ENCODE peak calls at places on chromosome 5, in nine cellular contexts. One of them, this sample, is unnamed.

GRCh38 chr5:136006164-136006563 is 22.6 kb upstream of the TGFBI start:
- DNase-seq in DND-41: no peak
- DNase-seq in keratinocyte: no peak
- DNase-seq in heart left ventricle: no peak
- DNase-seq in neuronal stem cell: no peak
- DNase-seq in stomach: no peak
- DNase-seq in thoracic aorta: no peak
- DNase-seq in GM23338: no peak
- DNase-seq in CD8-positive, alpha-beta T cell: no peak
- DNase-seq in this sample: no peak

GRCh38 chr5:126137771-126138474 is 285.3 kb upstream of the GRAMD2B start:
- DNase-seq in DND-41: no peak
- DNase-seq in keratinocyte: no peak
- DNase-seq in heart left ventricle: no peak
- DNase-seq in neuronal stem cell: no peak
- DNase-seq in stomach: no peak
- DNase-seq in thoracic aorta: no peak
- DNase-seq in GM23338: no peak
- DNase-seq in CD8-positive, alpha-beta T cell: no peak
- DNase-seq in this sample: no peak

GRCh38 chr5:92886751-92887150 is 694.3 kb downstream of the NR2F1-AS1 start:
- DNase-seq in DND-41: no peak
- DNase-seq in keratinocyte: no peak
- DNase-seq in heart left ventricle: no peak
- DNase-seq in neuronal stem cell: no peak
- DNase-seq in stomach: no peak
- DNase-seq in thoracic aorta: no peak
- DNase-seq in GM23338: no peak
- DNase-seq in CD8-positive, alpha-beta T cell: no peak
- DNase-seq in this sample: no peak

GRCh38 chr5:83360573-83360972 is 111.0 kb upstream of the VCAN start:
- DNase-seq in DND-41: no peak
- DNase-seq in keratinocyte: no peak
- DNase-seq in heart left ventricle: no peak
- DNase-seq in neuronal stem cell: no peak
- DNase-seq in stomach: no peak
- DNase-seq in thoracic aorta: no peak
- DNase-seq in GM23338: no peak
- DNase-seq in CD8-positive, alpha-beta T cell: no peak
- DNase-seq in this sample: no peak

GRCh38 chr5:157046041-157046440 is 12.9 kb downstream of the HAVCR1 start:
- DNase-seq in DND-41: no peak
- DNase-seq in keratinocyte: no peak
- DNase-seq in heart left ventricle: peak; percentile 45
- DNase-seq in neuronal stem cell: no peak
- DNase-seq in stomach: peak; percentile 39
- DNase-seq in thoracic aorta: no peak
- DNase-seq in GM23338: no peak
- DNase-seq in CD8-positive, alpha-beta T cell: no peak
- DNase-seq in this sample: no peak

GRCh38 chr5:150487199-150488061 is 20.5 kb upstream of the NDST1 start:
- DNase-seq in DND-41: no peak
- DNase-seq in keratinocyte: no peak
- DNase-seq in heart left ventricle: no peak
- DNase-seq in neuronal stem cell: no peak
- DNase-seq in stomach: peak; percentile 44
- DNase-seq in thoracic aorta: no peak
- DNase-seq in GM23338: no peak
- DNase-seq in CD8-positive, alpha-beta T cell: no peak
- DNase-seq in this sample: peak; percentile 46

GRCh38 chr5:127536687-127537086 is 19.2 kb downstream of the PRRC1 start:
- DNase-seq in DND-41: no peak
- DNase-seq in keratinocyte: no peak
- DNase-seq in heart left ventricle: no peak
- DNase-seq in neuronal stem cell: no peak
- DNase-seq in stomach: no peak
- DNase-seq in thoracic aorta: no peak
- DNase-seq in GM23338: peak; percentile 28
- DNase-seq in CD8-positive, alpha-beta T cell: no peak
- DNase-seq in this sample: no peak

GRCh38 chr5:43772601-43773031 is 169.6 kb downstream of the NNT start:
- DNase-seq in DND-41: peak; percentile 29
- DNase-seq in keratinocyte: no peak
- DNase-seq in heart left ventricle: no peak
- DNase-seq in neuronal stem cell: no peak
- DNase-seq in stomach: no peak
- DNase-seq in thoracic aorta: no peak
- DNase-seq in GM23338: no peak
- DNase-seq in CD8-positive, alpha-beta T cell: no peak
- DNase-seq in this sample: no peak

GRCh38 chr5:161064800-161065199 is 212.8 kb upstream of the ATP10B start:
- DNase-seq in DND-41: no peak
- DNase-seq in keratinocyte: no peak
- DNase-seq in heart left ventricle: no peak
- DNase-seq in neuronal stem cell: no peak
- DNase-seq in stomach: no peak
- DNase-seq in thoracic aorta: no peak
- DNase-seq in GM23338: peak; percentile 4
- DNase-seq in CD8-positive, alpha-beta T cell: no peak
- DNase-seq in this sample: no peak

GRCh38 chr5:132754947-132755346 is 7.7 kb downstream of the CCNI2 start:
- DNase-seq in DND-41: peak; percentile 10
- DNase-seq in keratinocyte: no peak
- DNase-seq in heart left ventricle: no peak
- DNase-seq in neuronal stem cell: no peak
- DNase-seq in stomach: no peak
- DNase-seq in thoracic aorta: no peak
- DNase-seq in GM23338: peak; percentile 67
- DNase-seq in CD8-positive, alpha-beta T cell: no peak
- DNase-seq in this sample: no peak

GRCh38 chr5:147836439-147836838 is 5.0 kb upstream of the SPINK1 start:
- DNase-seq in DND-41: no peak
- DNase-seq in keratinocyte: no peak
- DNase-seq in heart left ventricle: no peak
- DNase-seq in neuronal stem cell: no peak
- DNase-seq in stomach: no peak
- DNase-seq in thoracic aorta: no peak
- DNase-seq in GM23338: no peak
- DNase-seq in CD8-positive, alpha-beta T cell: no peak
- DNase-seq in this sample: no peak

DNA sequence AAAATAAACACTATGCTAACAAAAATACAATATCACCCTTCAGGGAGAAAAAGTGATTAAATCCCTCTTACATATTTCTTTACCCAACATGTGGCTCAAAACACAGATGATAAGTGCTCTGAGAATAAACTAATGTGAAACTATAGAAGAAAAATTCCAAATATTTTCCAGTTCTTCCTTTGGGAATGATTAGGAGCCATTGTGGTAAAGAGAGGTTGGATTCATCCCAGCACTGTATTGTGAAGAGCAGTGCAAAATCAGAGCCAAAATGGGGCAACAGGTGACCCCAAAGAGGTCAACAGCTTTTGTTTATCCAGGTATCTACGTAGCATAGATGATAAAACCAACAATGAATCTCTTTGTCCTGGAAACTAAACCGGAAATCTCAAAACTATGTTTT is 120.5 kb upstream of the FST start:
- DNase-seq in DND-41: no peak
- DNase-seq in keratinocyte: no peak
- DNase-seq in heart left ventricle: no peak
- DNase-seq in neuronal stem cell: no peak
- DNase-seq in stomach: no peak
- DNase-seq in thoracic aorta: no peak
- DNase-seq in GM23338: no peak
- DNase-seq in CD8-positive, alpha-beta T cell: no peak
- DNase-seq in this sample: no peak
- H3K4me1 ChIP-seq in DND-41: no peaks in the 10 kb centered on the region
- H3K4me1 ChIP-seq in keratinocyte: peaks cover 66% of the 10 kb centered on the region
- H3K4me1 ChIP-seq in heart left ventricle: no peaks in the 10 kb centered on the region
- H3K4me1 ChIP-seq in neuronal stem cell: no peaks in the 10 kb centered on the region
- H3K4me1 ChIP-seq in stomach: no peaks in the 10 kb centered on the region
- H3K4me1 ChIP-seq in thoracic aorta: peaks cover 70% of the 10 kb centered on the region
- H3K4me1 ChIP-seq in GM23338: no peaks in the 10 kb centered on the region
- H3K4me1 ChIP-seq in CD8-positive, alpha-beta T cell: no peaks in the 10 kb centered on the region
- H3K4me1 ChIP-seq in this sample: no peaks in the 10 kb centered on the region

GRCh38 chr5:91311697-91312501 is 71.2 kb downstream of the ARRDC3 start:
- DNase-seq in DND-41: peak; percentile 83
- DNase-seq in keratinocyte: peak; percentile 26
- DNase-seq in heart left ventricle: peak; percentile 55
- DNase-seq in neuronal stem cell: no peak
- DNase-seq in stomach: peak; percentile 50
- DNase-seq in thoracic aorta: peak; percentile 80
- DNase-seq in GM23338: peak; percentile 28
- DNase-seq in CD8-positive, alpha-beta T cell: peak; percentile 30
- DNase-seq in this sample: peak; percentile 61
- H3K4me3 ChIP-seq in DND-41: no peak overlapping the region
- H3K4me3 ChIP-seq in keratinocyte: no peak overlapping the region
- H3K4me3 ChIP-seq in heart left ventricle: no peak overlapping the region
- H3K4me3 ChIP-seq in neuronal stem cell: peak overlapping the region; percentile 5
- H3K4me3 ChIP-seq in stomach: no peak overlapping the region
- H3K4me3 ChIP-seq in thoracic aorta: no peak overlapping the region
- H3K4me3 ChIP-seq in GM23338: no peak overlapping the region
- H3K4me3 ChIP-seq in CD8-positive, alpha-beta T cell: no peak overlapping the region
- H3K4me3 ChIP-seq in this sample: no peak overlapping the region

GRCh38 chr5:77170-77501 is 14.8 kb upstream of the PLEKHG4B start:
- DNase-seq in DND-41: no peak
- DNase-seq in keratinocyte: no peak
- DNase-seq in heart left ventricle: no peak
- DNase-seq in neuronal stem cell: no peak
- DNase-seq in stomach: no peak
- DNase-seq in thoracic aorta: no peak
- DNase-seq in GM23338: no peak
- DNase-seq in CD8-positive, alpha-beta T cell: no peak
- DNase-seq in this sample: no peak

GRCh38 chr5:76358-77169 is 15.4 kb upstream of the PLEKHG4B start:
- DNase-seq in DND-41: no peak
- DNase-seq in keratinocyte: no peak
- DNase-seq in heart left ventricle: no peak
- DNase-seq in neuronal stem cell: no peak
- DNase-seq in stomach: no peak
- DNase-seq in thoracic aorta: no peak
- DNase-seq in GM23338: no peak
- DNase-seq in CD8-positive, alpha-beta T cell: no peak
- DNase-seq in this sample: no peak

GRCh38 chr5:73768-74502 is 18.0 kb upstream of the PLEKHG4B start:
- DNase-seq in DND-41: no peak
- DNase-seq in keratinocyte: no peak
- DNase-seq in heart left ventricle: no peak
- DNase-seq in neuronal stem cell: no peak
- DNase-seq in stomach: no peak
- DNase-seq in thoracic aorta: no peak
- DNase-seq in GM23338: no peak
- DNase-seq in CD8-positive, alpha-beta T cell: no peak
- DNase-seq in this sample: no peak

GRCh38 chr5:74503-75109 is 17.4 kb upstream of the PLEKHG4B start:
- DNase-seq in DND-41: no peak
- DNase-seq in keratinocyte: no peak
- DNase-seq in heart left ventricle: no peak
- DNase-seq in neuronal stem cell: no peak
- DNase-seq in stomach: no peak
- DNase-seq in thoracic aorta: no peak
- DNase-seq in GM23338: no peak
- DNase-seq in CD8-positive, alpha-beta T cell: no peak
- DNase-seq in this sample: no peak

DNA sequence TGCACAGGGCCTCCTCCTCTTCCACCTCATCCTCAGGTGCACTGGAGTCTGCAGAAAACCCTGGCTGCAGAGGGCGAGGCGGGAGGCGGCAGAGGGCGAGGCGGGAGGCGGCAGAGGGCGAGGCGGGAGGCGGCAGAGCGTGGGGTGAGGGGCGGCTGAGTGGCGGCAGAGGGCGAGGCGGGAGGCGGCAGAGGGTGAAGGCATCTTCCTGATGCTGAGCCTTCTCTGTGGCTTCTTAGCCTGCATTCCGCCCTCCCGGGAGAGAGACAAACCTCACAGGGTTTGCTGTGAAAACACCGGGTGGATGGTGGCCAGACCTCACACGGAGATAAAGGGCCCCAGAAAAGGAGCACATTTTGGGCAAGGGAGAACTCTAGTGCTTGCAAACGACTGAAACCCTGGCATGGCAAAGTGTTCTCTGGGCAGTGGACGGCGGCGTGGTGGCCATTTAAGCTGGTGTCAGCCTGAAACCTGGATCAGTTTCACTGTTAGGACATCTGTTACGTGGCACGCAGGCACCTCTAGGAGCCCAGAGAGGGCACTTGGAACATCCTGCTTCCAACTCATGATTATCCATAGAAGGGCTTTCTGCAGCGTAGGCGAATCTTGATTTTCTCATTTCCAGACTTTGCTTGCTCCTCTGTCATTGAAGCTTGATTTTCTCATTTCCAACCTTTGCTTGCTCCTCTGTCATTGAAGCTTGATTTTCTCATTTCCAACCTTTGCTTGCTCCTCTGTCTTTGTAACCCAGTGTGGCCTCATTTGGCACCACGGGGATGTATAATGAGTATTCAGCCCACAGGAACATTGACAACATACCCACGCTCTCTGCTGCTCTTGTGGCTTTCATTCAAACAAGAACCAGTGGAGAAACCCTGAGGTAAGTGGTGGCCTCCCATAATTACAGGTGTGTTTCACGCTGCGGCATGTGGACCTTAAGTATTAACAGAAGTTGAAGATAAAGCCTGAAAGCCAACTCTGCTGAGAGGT is 16.3 kb upstream of the PLEKHG4B start:
- DNase-seq in DND-41: no peak
- DNase-seq in keratinocyte: no peak
- DNase-seq in heart left ventricle: no peak
- DNase-seq in neuronal stem cell: no peak
- DNase-seq in stomach: no peak
- DNase-seq in thoracic aorta: no peak
- DNase-seq in GM23338: no peak
- DNase-seq in CD8-positive, alpha-beta T cell: no peak
- DNase-seq in this sample: no peak
- H3K4me1 ChIP-seq in DND-41: no peaks in the 10 kb centered on the region
- H3K4me1 ChIP-seq in keratinocyte: no peaks in the 10 kb centered on the region
- H3K4me1 ChIP-seq in heart left ventricle: no peaks in the 10 kb centered on the region
- H3K4me1 ChIP-seq in neuronal stem cell: peaks cover 43% of the 10 kb centered on the region
- H3K4me1 ChIP-seq in stomach: no peaks in the 10 kb centered on the region
- H3K4me1 ChIP-seq in thoracic aorta: no peaks in the 10 kb centered on the region
- H3K4me1 ChIP-seq in GM23338: peaks cover 4% of the 10 kb centered on the region
- H3K4me1 ChIP-seq in CD8-positive, alpha-beta T cell: no peaks in the 10 kb centered on the region
- H3K4me1 ChIP-seq in this sample: no peaks in the 10 kb centered on the region

DNA sequence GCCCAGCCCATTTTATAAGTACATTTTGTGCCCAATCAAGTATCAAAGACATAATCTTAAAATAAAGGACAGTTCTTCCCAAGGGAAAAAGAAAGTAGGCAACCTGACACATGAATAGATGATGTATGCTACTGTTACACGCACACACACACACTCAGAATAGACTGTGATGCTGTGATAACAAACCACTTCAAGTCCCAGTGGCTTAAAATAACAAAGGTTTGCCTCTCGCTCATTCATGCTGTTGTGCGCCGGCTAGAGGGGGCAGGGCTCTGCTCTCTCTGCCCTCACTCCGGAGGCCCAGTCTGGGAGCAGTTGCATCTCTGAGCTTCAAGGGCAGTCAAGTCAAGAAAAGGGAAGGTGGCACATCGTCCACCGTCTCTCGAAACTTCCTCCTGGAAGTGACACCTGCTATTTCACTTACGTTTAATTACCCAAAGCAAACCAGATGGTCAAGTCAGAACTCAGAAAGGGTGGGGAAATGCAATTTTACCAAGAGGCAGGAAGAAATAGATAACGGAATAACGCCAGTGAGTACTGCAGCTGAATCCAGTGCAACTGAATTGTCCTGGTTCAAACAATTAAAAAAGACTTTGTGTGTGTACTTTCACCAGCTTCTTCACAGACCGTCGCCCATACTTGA is 43.3 kb downstream of the ANKRD33B start:
- DNase-seq in DND-41: no peak
- DNase-seq in keratinocyte: no peak
- DNase-seq in heart left ventricle: peak; percentile 76
- DNase-seq in neuronal stem cell: no peak
- DNase-seq in stomach: no peak
- DNase-seq in thoracic aorta: no peak
- DNase-seq in GM23338: peak; percentile 75
- DNase-seq in CD8-positive, alpha-beta T cell: no peak
- DNase-seq in this sample: no peak
- H3K4me3 ChIP-seq in DND-41: no peak overlapping the region
- H3K4me3 ChIP-seq in keratinocyte: no peak overlapping the region
- H3K4me3 ChIP-seq in heart left ventricle: peak overlapping the region; percentile 11
- H3K4me3 ChIP-seq in neuronal stem cell: no peak overlapping the region
- H3K4me3 ChIP-seq in stomach: no peak overlapping the region
- H3K4me3 ChIP-seq in thoracic aorta: no peak overlapping the region
- H3K4me3 ChIP-seq in GM23338: no peak overlapping the region
- H3K4me3 ChIP-seq in CD8-positive, alpha-beta T cell: no peak overlapping the region
- H3K4me3 ChIP-seq in this sample: no peak overlapping the region

This sample was measured in uterus.